ENCODE peak calls at places on chromosomes 11 and 22, in seven cellular contexts. One of them, this sample, is unnamed. For H3K36me3, the result is how much of the 10 kb centered on the place peaks cover.

GRCh38 chr11:5689551-5689983 is at the start of gene TRIM22:
- DNase-seq in mesenchymal stem cell: peak
- DNase-seq in CD4-positive, CD25-positive, alpha-beta regulatory T cell: peak
- DNase-seq in mammary epithelial cell: peak
- DNase-seq in kidney: peak
- DNase-seq in tibial nerve: peak
- DNase-seq in fibroblast of lung: peak
- DNase-seq in this sample: no peak

GRCh38 chr11:59754494-59754858 is 700 bp upstream of the STX3 start:
- DNase-seq in mammary epithelial cell: no peak
- DNase-seq in fibroblast of lung: peak
- DNase-seq in kidney: no peak
- DNase-seq in tibial nerve: no peak
- DNase-seq in mesenchymal stem cell: no peak
- DNase-seq in CD4-positive, CD25-positive, alpha-beta regulatory T cell: no peak
- DNase-seq in this sample: no peak

GRCh38 chr11:92204731-92205130 is 19.9 kb upstream of the FAT3 start:
- DNase-seq in fibroblast of lung: peak
- DNase-seq in mammary epithelial cell: no peak
- DNase-seq in tibial nerve: no peak
- DNase-seq in mesenchymal stem cell: no peak
- DNase-seq in kidney: no peak
- DNase-seq in CD4-positive, CD25-positive, alpha-beta regulatory T cell: no peak
- DNase-seq in this sample: no peak

GRCh38 chr11:45145421-45146071 is 893 bp upstream of the PRDM11 start:
- DNase-seq in mesenchymal stem cell: peak
- DNase-seq in kidney: peak
- DNase-seq in CD4-positive, CD25-positive, alpha-beta regulatory T cell: no peak
- DNase-seq in tibial nerve: peak
- DNase-seq in fibroblast of lung: peak
- DNase-seq in mammary epithelial cell: no peak
- DNase-seq in this sample: peak

GRCh38 chr11:70696564-70696963 is 298.2 kb downstream of the CTTN start:
- DNase-seq in mammary epithelial cell: no peak
- DNase-seq in fibroblast of lung: no peak
- DNase-seq in tibial nerve: no peak
- DNase-seq in mesenchymal stem cell: no peak
- DNase-seq in kidney: peak
- DNase-seq in CD4-positive, CD25-positive, alpha-beta regulatory T cell: no peak
- DNase-seq in this sample: no peak

GRCh38 chr22:49345896-49346295 is 481.8 kb downstream of the BRD1 start:
- DNase-seq in fibroblast of lung: no peak
- DNase-seq in tibial nerve: no peak
- DNase-seq in mammary epithelial cell: no peak
- DNase-seq in kidney: peak
- DNase-seq in mesenchymal stem cell: no peak
- DNase-seq in CD4-positive, CD25-positive, alpha-beta regulatory T cell: no peak
- DNase-seq in this sample: no peak

GRCh38 chr11:112886707-112887370 is 74.4 kb upstream of the NCAM1 start:
- DNase-seq in fibroblast of lung: peak
- DNase-seq in mammary epithelial cell: peak
- DNase-seq in tibial nerve: no peak
- DNase-seq in CD4-positive, CD25-positive, alpha-beta regulatory T cell: no peak
- DNase-seq in mesenchymal stem cell: peak
- DNase-seq in kidney: no peak
- DNase-seq in this sample: no peak

GRCh38 chr11:57900315-57900714 is 123.4 kb upstream of the OR9Q1 start:
- DNase-seq in tibial nerve: no peak
- DNase-seq in kidney: no peak
- DNase-seq in mammary epithelial cell: peak
- DNase-seq in mesenchymal stem cell: no peak
- DNase-seq in CD4-positive, CD25-positive, alpha-beta regulatory T cell: no peak
- DNase-seq in fibroblast of lung: no peak
- DNase-seq in this sample: no peak

GRCh38 chr11:57360991-57361390 is 20.0 kb downstream of the PRG3 start:
- DNase-seq in mesenchymal stem cell: no peak
- DNase-seq in tibial nerve: no peak
- DNase-seq in fibroblast of lung: no peak
- DNase-seq in kidney: no peak
- DNase-seq in CD4-positive, CD25-positive, alpha-beta regulatory T cell: no peak
- DNase-seq in mammary epithelial cell: no peak
- DNase-seq in this sample: no peak

GRCh38 chr11:27116684-27117083 is 76.1 kb downstream of the BBOX1 start:
- DNase-seq in fibroblast of lung: peak
- DNase-seq in kidney: no peak
- DNase-seq in mammary epithelial cell: no peak
- DNase-seq in mesenchymal stem cell: peak
- DNase-seq in CD4-positive, CD25-positive, alpha-beta regulatory T cell: no peak
- DNase-seq in tibial nerve: no peak
- DNase-seq in this sample: no peak

GRCh38 chr22:47599753-47600152 is 837.3 kb downstream of the TBC1D22A start:
- DNase-seq in CD4-positive, CD25-positive, alpha-beta regulatory T cell: no peak
- DNase-seq in kidney: no peak
- DNase-seq in mesenchymal stem cell: no peak
- DNase-seq in fibroblast of lung: no peak
- DNase-seq in tibial nerve: no peak
- DNase-seq in mammary epithelial cell: no peak
- DNase-seq in this sample: no peak

GRCh38 chr22:46710842-46711241 is 27.2 kb downstream of the CERK start:
- DNase-seq in mammary epithelial cell: no peak
- DNase-seq in CD4-positive, CD25-positive, alpha-beta regulatory T cell: no peak
- DNase-seq in mesenchymal stem cell: no peak
- DNase-seq in fibroblast of lung: peak
- DNase-seq in kidney: no peak
- DNase-seq in tibial nerve: no peak
- DNase-seq in this sample: no peak

GRCh38 chr11:17921620-17922473 is 91.0 kb downstream of the SERGEF start:
- DNase-seq in kidney: no peak
- DNase-seq in fibroblast of lung: peak
- DNase-seq in CD4-positive, CD25-positive, alpha-beta regulatory T cell: no peak
- DNase-seq in tibial nerve: peak
- DNase-seq in mesenchymal stem cell: peak
- DNase-seq in mammary epithelial cell: no peak
- DNase-seq in this sample: no peak

GRCh38 chr11:45280449-45280848 is 5.7 kb downstream of the SYT13 start:
- DNase-seq in mammary epithelial cell: no peak
- DNase-seq in fibroblast of lung: no peak
- DNase-seq in CD4-positive, CD25-positive, alpha-beta regulatory T cell: no peak
- DNase-seq in tibial nerve: no peak
- DNase-seq in mesenchymal stem cell: no peak
- DNase-seq in kidney: no peak
- DNase-seq in this sample: no peak

DNA sequence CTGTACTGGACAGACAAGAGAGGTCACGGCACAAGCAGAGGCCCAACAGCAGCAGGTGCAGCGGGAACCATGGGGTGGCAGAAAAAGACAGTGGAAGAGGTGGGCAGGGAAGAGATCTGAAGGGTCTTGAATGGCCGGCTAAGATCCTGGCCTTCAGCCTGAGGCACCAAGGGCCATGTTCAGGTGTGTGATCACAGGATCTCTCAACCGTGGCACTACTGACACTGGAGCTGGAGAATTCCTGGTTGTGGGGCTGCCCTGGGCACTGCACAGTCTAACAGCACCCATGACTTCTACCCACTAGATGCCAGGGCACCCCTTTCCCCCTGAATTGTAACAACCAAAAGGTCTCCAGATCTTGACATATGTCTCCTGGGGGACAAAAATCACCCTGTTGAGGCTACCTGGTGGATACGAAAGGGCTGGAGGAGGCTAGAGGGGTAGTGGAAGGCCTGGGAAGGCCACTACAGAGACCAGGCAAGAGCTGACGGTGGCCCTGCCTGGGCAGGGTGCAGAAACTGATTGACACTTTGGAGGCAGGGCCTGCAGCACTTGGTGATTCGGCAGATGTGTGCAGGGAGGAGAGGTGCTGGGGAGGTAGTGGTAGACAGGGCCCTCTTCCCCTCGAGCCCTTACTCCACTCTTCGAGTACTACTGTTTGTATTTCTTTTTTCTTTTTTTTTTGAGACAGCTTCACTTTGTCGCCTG is 8.3 kb downstream of the CSNK1E start:
- DNase-seq in kidney: no peak
- DNase-seq in mammary epithelial cell: no peak
- DNase-seq in CD4-positive, CD25-positive, alpha-beta regulatory T cell: no peak
- DNase-seq in mesenchymal stem cell: no peak
- DNase-seq in fibroblast of lung: no peak
- DNase-seq in tibial nerve: no peak
- DNase-seq in this sample: no peak
- H3K36me3 ChIP-seq in kidney: under half
- H3K36me3 ChIP-seq in mammary epithelial cell: under half
- H3K36me3 ChIP-seq in CD4-positive, CD25-positive, alpha-beta regulatory T cell: under half
- H3K36me3 ChIP-seq in mesenchymal stem cell: half or more
- H3K36me3 ChIP-seq in fibroblast of lung: under half
- H3K36me3 ChIP-seq in tibial nerve: under half
- H3K36me3 ChIP-seq in this sample: under half

DNA sequence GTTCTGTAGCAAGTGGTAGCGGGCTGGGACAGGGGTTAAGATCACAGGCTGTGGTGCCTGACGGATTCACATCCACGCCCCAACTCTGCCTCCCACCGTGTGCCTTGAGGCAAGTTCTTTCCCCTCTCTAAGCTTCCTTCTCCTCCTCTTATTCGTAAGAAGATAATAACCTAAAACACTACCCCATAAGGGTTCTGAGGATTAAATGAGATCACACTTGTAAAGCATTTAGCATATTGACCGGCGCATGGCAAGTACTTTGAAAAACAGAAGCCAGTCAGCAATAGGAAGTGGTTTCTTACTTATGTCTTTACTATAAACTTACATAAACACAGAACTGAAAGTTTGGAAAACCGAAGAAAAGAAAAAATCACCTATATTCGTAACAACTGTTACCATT is 15.5 kb upstream of the LMO2 start:
- DNase-seq in mammary epithelial cell: no peak
- DNase-seq in tibial nerve: no peak
- DNase-seq in fibroblast of lung: no peak
- DNase-seq in mesenchymal stem cell: no peak
- DNase-seq in CD4-positive, CD25-positive, alpha-beta regulatory T cell: no peak
- DNase-seq in kidney: no peak
- DNase-seq in this sample: no peak
- H3K4me3 ChIP-seq in mammary epithelial cell: no peak
- H3K4me3 ChIP-seq in tibial nerve: no peak
- H3K4me3 ChIP-seq in fibroblast of lung: no peak
- H3K4me3 ChIP-seq in mesenchymal stem cell: no peak
- H3K4me3 ChIP-seq in CD4-positive, CD25-positive, alpha-beta regulatory T cell: no peak
- H3K4me3 ChIP-seq in kidney: no peak
- H3K4me3 ChIP-seq in this sample: no peak

GRCh38 chr22:29670615-29671014 is 49.2 kb upstream of the CABP7 start:
- DNase-seq in mammary epithelial cell: no peak
- DNase-seq in mesenchymal stem cell: no peak
- DNase-seq in kidney: no peak
- DNase-seq in tibial nerve: no peak
- DNase-seq in fibroblast of lung: no peak
- DNase-seq in CD4-positive, CD25-positive, alpha-beta regulatory T cell: no peak
- DNase-seq in this sample: no peak
- H3K36me3 ChIP-seq in mammary epithelial cell: under half
- H3K36me3 ChIP-seq in mesenchymal stem cell: half or more
- H3K36me3 ChIP-seq in kidney: half or more
- H3K36me3 ChIP-seq in tibial nerve: under half
- H3K36me3 ChIP-seq in fibroblast of lung: under half
- H3K36me3 ChIP-seq in CD4-positive, CD25-positive, alpha-beta regulatory T cell: half or more
- H3K36me3 ChIP-seq in this sample: under half

GRCh38 chr11:31828217-31828616 is 17.1 kb upstream of the PAX6 start:
- DNase-seq in mammary epithelial cell: no peak
- DNase-seq in mesenchymal stem cell: no peak
- DNase-seq in kidney: no peak
- DNase-seq in tibial nerve: no peak
- DNase-seq in CD4-positive, CD25-positive, alpha-beta regulatory T cell: no peak
- DNase-seq in fibroblast of lung: no peak
- DNase-seq in this sample: no peak

GRCh38 chr11:31826530-31827438 is 15.7 kb upstream of the PAX6 start:
- DNase-seq in CD4-positive, CD25-positive, alpha-beta regulatory T cell: no peak
- DNase-seq in mesenchymal stem cell: no peak
- DNase-seq in fibroblast of lung: peak
- DNase-seq in kidney: no peak
- DNase-seq in tibial nerve: no peak
- DNase-seq in mammary epithelial cell: no peak
- DNase-seq in this sample: no peak

GRCh38 chr11:31824791-31825452 is 13.8 kb upstream of the PAX6 start:
- DNase-seq in tibial nerve: no peak
- DNase-seq in CD4-positive, CD25-positive, alpha-beta regulatory T cell: no peak
- DNase-seq in kidney: no peak
- DNase-seq in fibroblast of lung: no peak
- DNase-seq in mesenchymal stem cell: no peak
- DNase-seq in mammary epithelial cell: no peak
- DNase-seq in this sample: no peak

GRCh38 chr11:31825453-31826391 is 14.6 kb upstream of the PAX6 start:
- DNase-seq in tibial nerve: no peak
- DNase-seq in fibroblast of lung: no peak
- DNase-seq in CD4-positive, CD25-positive, alpha-beta regulatory T cell: no peak
- DNase-seq in mammary epithelial cell: no peak
- DNase-seq in kidney: peak
- DNase-seq in mesenchymal stem cell: no peak
- DNase-seq in this sample: no peak

GRCh38 chr11:31827458-31828206 is 16.5 kb upstream of the PAX6 start:
- DNase-seq in mammary epithelial cell: no peak
- DNase-seq in kidney: no peak
- DNase-seq in tibial nerve: no peak
- DNase-seq in mesenchymal stem cell: peak
- DNase-seq in CD4-positive, CD25-positive, alpha-beta regulatory T cell: no peak
- DNase-seq in fibroblast of lung: peak
- DNase-seq in this sample: no peak
- H3K4me3 ChIP-seq in mammary epithelial cell: no peak
- H3K4me3 ChIP-seq in kidney: no peak
- H3K4me3 ChIP-seq in tibial nerve: no peak
- H3K4me3 ChIP-seq in mesenchymal stem cell: no peak
- H3K4me3 ChIP-seq in CD4-positive, CD25-positive, alpha-beta regulatory T cell: no peak
- H3K4me3 ChIP-seq in fibroblast of lung: no peak
- H3K4me3 ChIP-seq in this sample: no peak

DNA sequence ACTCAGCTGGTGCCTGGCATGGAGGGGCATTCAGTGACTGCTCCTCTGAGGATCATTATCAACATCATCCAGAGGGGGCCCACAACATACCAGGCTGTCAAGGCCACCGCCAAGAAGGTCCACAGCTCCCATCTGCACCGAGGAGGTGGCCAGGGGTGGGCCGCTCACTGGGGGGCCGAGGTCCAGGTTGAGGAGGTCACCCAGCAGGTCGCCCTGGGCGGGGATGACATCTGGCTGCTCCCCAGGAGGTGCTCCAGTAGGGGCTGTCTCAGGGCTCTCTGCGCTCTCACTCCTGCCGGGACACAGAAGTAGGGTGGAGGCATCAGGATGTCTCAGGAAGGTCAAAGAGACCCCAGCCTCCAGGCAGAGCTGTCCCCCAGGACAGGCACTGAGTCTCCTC is 25.1 kb upstream of the RASL10A start:
- DNase-seq in CD4-positive, CD25-positive, alpha-beta regulatory T cell: no peak
- DNase-seq in fibroblast of lung: no peak
- DNase-seq in kidney: no peak
- DNase-seq in mesenchymal stem cell: no peak
- DNase-seq in mammary epithelial cell: no peak
- DNase-seq in tibial nerve: no peak
- DNase-seq in this sample: no peak
- H3K36me3 ChIP-seq in CD4-positive, CD25-positive, alpha-beta regulatory T cell: half or more
- H3K36me3 ChIP-seq in fibroblast of lung: under half
- H3K36me3 ChIP-seq in kidney: half or more
- H3K36me3 ChIP-seq in mesenchymal stem cell: half or more
- H3K36me3 ChIP-seq in mammary epithelial cell: under half
- H3K36me3 ChIP-seq in tibial nerve: under half
- H3K36me3 ChIP-seq in this sample: under half

GRCh38 chr22:35486116-35486631 is 54.5 kb upstream of the RASD2 start:
- DNase-seq in tibial nerve: no peak
- DNase-seq in mammary epithelial cell: no peak
- DNase-seq in kidney: no peak
- DNase-seq in CD4-positive, CD25-positive, alpha-beta regulatory T cell: no peak
- DNase-seq in fibroblast of lung: no peak
- DNase-seq in mesenchymal stem cell: no peak
- DNase-seq in this sample: no peak
- H3K4me3 ChIP-seq in tibial nerve: no peak
- H3K4me3 ChIP-seq in mammary epithelial cell: no peak
- H3K4me3 ChIP-seq in kidney: no peak
- H3K4me3 ChIP-seq in CD4-positive, CD25-positive, alpha-beta regulatory T cell: no peak
- H3K4me3 ChIP-seq in fibroblast of lung: no peak
- H3K4me3 ChIP-seq in mesenchymal stem cell: no peak
- H3K4me3 ChIP-seq in this sample: no peak

GRCh38 chr22:41442240-41442792 is 4.3 kb downstream of the TOB2 start:
- DNase-seq in mammary epithelial cell: no peak
- DNase-seq in CD4-positive, CD25-positive, alpha-beta regulatory T cell: no peak
- DNase-seq in mesenchymal stem cell: no peak
- DNase-seq in tibial nerve: no peak
- DNase-seq in kidney: no peak
- DNase-seq in fibroblast of lung: no peak
- DNase-seq in this sample: no peak
- H3K36me3 ChIP-seq in mammary epithelial cell: under half
- H3K36me3 ChIP-seq in CD4-positive, CD25-positive, alpha-beta regulatory T cell: under half
- H3K36me3 ChIP-seq in mesenchymal stem cell: under half
- H3K36me3 ChIP-seq in tibial nerve: under half
- H3K36me3 ChIP-seq in kidney: under half
- H3K36me3 ChIP-seq in fibroblast of lung: under half
- H3K36me3 ChIP-seq in this sample: under half

This sample was measured in aorta.